ENCODE peak calls at places on chromosomes 2 and 18, in four cellular contexts. D is sigmoid colon, Y is GM23338, U is HCT116. N is an unnamed sample.
A peak's percentile ranks its signal among the peaks of the same experiment; 100 is the strongest.

GRCh38 chr2:118577202-118577601 is 270.2 kb downstream of the EN1 start:
- DNase-seq in Y (no peak), U (no peak), D (no peak), N (no peak)

GRCh38 chr2:120522151-120522751 is 176.3 kb downstream of the INHBB start:
- DNase-seq in U (no peak), D (no peak), Y (no peak), N (no peak)

GRCh38 chr2:79005211-79005610 is 20.3 kb upstream of the REG3G start:
- DNase-seq in D (no peak), Y (no peak), U (no peak), N (no peak)

GRCh38 chr2:169734172-169734847 is 678 bp downstream of the KLHL23 start:
- DNase-seq in D (no peak), U (no peak), Y (peak; percentile 75), N (no peak)

GRCh38 chr2:200575957-200576356 is 9.9 kb upstream of the AOX1 start:
- DNase-seq in D (no peak), Y (peak; percentile 21), U (no peak), N (no peak)

GRCh38 chr2:26599387-26599786 is 41.8 kb downstream of the CIB4 start:
- DNase-seq in Y (no peak), U (no peak), D (no peak), N (no peak)

GRCh38 chr2:208607694-208608093 is 201.1 kb downstream of the PTH2R start:
- DNase-seq in D (no peak), U (no peak), Y (no peak), N (no peak)

GRCh38 chr18:57794951-57795728 is 8.0 kb downstream of the ATP8B1 start:
- DNase-seq in D (no peak), U (no peak), Y (no peak), N (no peak)

GRCh38 chr2:218783612-218784169 is 1.7 kb downstream of the CYP27A1 start:
- DNase-seq in Y (no peak), U (no peak), D (no peak), N (no peak)

GRCh38 chr18:3251963-3252277 is 4.3 kb downstream of the MYL12A start:
- DNase-seq in U (no peak), Y (no peak), D (no peak), N (no peak)
- H3K4me1 ChIP-seq in U (peaks cover 37% of the 10 kb centered on the region), Y (peaks cover 14% of the 10 kb centered on the region), D (no peaks in the 10 kb centered on the region), N (peaks cover 34% of the 10 kb centered on the region)

GRCh38 chr2:9336534-9337354 is 86.6 kb downstream of the ITGB1BP1 start:
- DNase-seq in Y (no peak), U (no peak), D (peak; percentile 80), N (no peak)

GRCh38 chr2:9334722-9335121 is 88.6 kb downstream of the ITGB1BP1 start:
- DNase-seq in D (no peak), U (no peak), Y (no peak), N (no peak)

GRCh38 chr2:9333591-9334171 is 89.6 kb downstream of the ITGB1BP1 start:
- DNase-seq in Y (peak; percentile 76), D (peak; percentile 81), U (peak; percentile 53), N (no peak)

GRCh38 chr2:9336209-9336533 is 87.2 kb downstream of the ITGB1BP1 start:
- DNase-seq in Y (no peak), U (no peak), D (no peak), N (no peak)

GRCh38 chr2:9335322-9335754 is 88.0 kb downstream of the ITGB1BP1 start:
- DNase-seq in D (no peak), Y (no peak), U (no peak), N (no peak)
- TF ChIP-seq POLR2AphosphoS5 in D (no peak), Y (no peak), U (no peak), N (no peak)

DNA sequence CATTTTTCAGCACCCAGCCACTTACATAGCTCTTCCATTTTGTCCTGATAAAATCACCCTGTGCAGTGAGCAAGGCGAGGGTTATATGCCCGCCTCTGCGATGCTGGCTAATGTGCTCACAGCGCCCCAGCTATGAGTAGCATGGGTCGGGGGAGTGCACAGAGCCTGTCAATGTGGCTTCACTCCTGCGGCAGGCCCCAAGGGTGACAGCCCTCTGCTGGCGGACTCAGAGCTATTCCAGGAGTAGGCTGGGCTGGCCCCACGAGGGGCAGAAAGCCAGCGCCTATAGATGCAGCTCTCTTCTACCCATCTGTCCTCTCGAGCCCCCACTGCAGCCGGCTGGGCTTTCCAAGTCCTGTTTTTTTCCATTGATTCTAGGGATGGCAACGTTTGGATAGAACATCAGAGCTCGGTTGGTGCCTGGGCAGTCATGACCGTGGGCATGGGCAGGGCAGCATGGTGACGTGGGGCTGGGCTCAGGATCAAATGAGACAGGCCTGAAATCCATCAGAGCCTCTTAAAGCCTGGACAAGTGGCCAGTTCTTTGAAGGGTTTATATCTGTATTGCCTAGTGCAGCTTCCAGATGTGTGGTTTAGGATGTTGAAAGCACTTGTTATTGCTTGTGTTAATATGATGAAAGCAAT is 134.7 kb downstream of the MCFD2 start:
- DNase-seq in D (peak; percentile 91), U (no peak), Y (peak; percentile 86), N (no peak)
- H3K4me1 ChIP-seq in D (no peaks in the 10 kb centered on the region), U (peaks cover 48% of the 10 kb centered on the region), Y (no peaks in the 10 kb centered on the region), N (peaks cover 34% of the 10 kb centered on the region)

GRCh38 chr2:241217320-241218031 is 29.0 kb downstream of the ANO7 start:
- DNase-seq in U (no peak), D (peak; percentile 87), Y (peak; percentile 85), N (no peak)
- TF ChIP-seq POLR2AphosphoS5 in U (no peak), D (peak; percentile 52), Y (no peak), N (no peak)